ENCODE peak calls at places on chromosomes 12 and 14, in seven cellular contexts. M is hepatocyte, P is PC-3, N is MM.1S, J is OCI-LY7, D is GM23248, G is HCT116. Z is an unnamed sample.
A peak's percentile ranks its signal among the peaks of the same experiment; 100 is the strongest.

GRCh38 chr14:94748667-94749347 is 21.1 kb downstream of the GSC start:
- DNase-seq in N (peak; percentile 45), D (no peak), P (peak; percentile 42), J (peak; percentile 46), G (peak; percentile 59), M (peak; percentile 50), Z (peak; percentile 80)

GRCh38 chr14:92503756-92504491 is 9.7 kb upstream of the RIN3 start:
- DNase-seq in G (peak; percentile 88), P (peak; percentile 95), J (no peak), N (no peak), M (peak; percentile 62), D (peak; percentile 88), Z (no peak)

GRCh38 chr12:132546647-132547046 is 56.7 kb downstream of the FBRSL1 start:
- DNase-seq in G (no peak), D (no peak), J (no peak), P (no peak), N (no peak), M (no peak), Z (no peak)

GRCh38 chr14:22821193-22822016 is 6.2 kb upstream of the SLC7A7 start:
- DNase-seq in D (peak; percentile 20), G (no peak), J (no peak), N (no peak), P (no peak), M (peak; percentile 66), Z (peak; percentile 46)

GRCh38 chr14:105979446-105979845 is 453.1 kb downstream of the TMEM121 start:
- DNase-seq in N (no peak), P (no peak), J (no peak), G (no peak), D (no peak), M (no peak), Z (no peak)

GRCh38 chr12:12562016-12562483 is 613 bp downstream of the DUSP16 start:
- DNase-seq in D (peak; percentile 69), M (peak; percentile 69), J (peak; percentile 46), P (peak; percentile 4), G (no peak), N (peak; percentile 30), Z (peak; percentile 62)

GRCh38 chr14:100692859-100693558 is 33.7 kb upstream of the DLK1 start:
- DNase-seq in N (no peak), D (peak; percentile 95), P (peak; percentile 98), J (no peak), G (peak; percentile 91), M (peak; percentile 62), Z (no peak)

GRCh38 chr14:22375321-22375930 is 213.6 kb downstream of the DAD1 start:
- DNase-seq in P (peak; percentile 87), M (peak; percentile 71), N (peak; percentile 55), J (peak; percentile 81), G (peak; percentile 53), D (peak; percentile 68), Z (peak; percentile 77)

GRCh38 chr14:56002316-56002715 is 115.9 kb upstream of the PELI2 start:
- DNase-seq in P (peak; percentile 51), D (peak; percentile 75), N (no peak), M (peak; percentile 14), J (no peak), G (no peak), Z (no peak)

GRCh38 chr12:2876431-2877046 is 435 bp downstream of the FOXM1 start:
- DNase-seq in D (peak; percentile 57), M (no peak), J (peak; percentile 54), N (peak; percentile 14), G (no peak), P (peak; percentile 20), Z (peak; percentile 52)

GRCh38 chr12:60021235-60021634 is 425.4 kb downstream of the SLC16A7 start:
- DNase-seq in G (no peak), J (no peak), M (no peak), N (no peak), P (no peak), D (no peak), Z (peak; percentile 11)

GRCh38 chr12:95942532-95943230 is at the start of gene CCDC38:
- DNase-seq in M (peak; percentile 85), P (peak; percentile 77), J (peak; percentile 91), D (peak; percentile 81), G (peak; percentile 73), N (peak; percentile 89), Z (peak; percentile 93)

GRCh38 chr12:17456486-17456885 is 633.5 kb downstream of the RERGL start:
- DNase-seq in G (no peak), P (peak; percentile 21), M (no peak), D (no peak), N (no peak), J (no peak), Z (no peak)

GRCh38 chr12:56431850-56432249 is 17.4 kb downstream of the TIMELESS start:
- DNase-seq in D (peak; percentile 18), G (no peak), P (no peak), M (no peak), N (no peak), J (no peak), Z (no peak)

GRCh38 chr12:6635375-6635855 is 344 bp downstream of the LPAR5 start:
- DNase-seq in J (peak; percentile 86), N (no peak), G (no peak), M (no peak), P (no peak), D (peak; percentile 22), Z (no peak)

GRCh38 chr12:57242691-57243454 is 8.1 kb downstream of the STAC3 start:
- DNase-seq in J (peak; percentile 97), D (peak; percentile 51), M (peak; percentile 82), N (peak; percentile 86), G (peak; percentile 56), P (peak; percentile 68), Z (peak; percentile 96)

GRCh38 chr14:32513571-32514009 is 184.5 kb downstream of the AKAP6 start:
- DNase-seq in P (peak; percentile 49), G (no peak), N (peak; percentile 7), M (no peak), D (peak; percentile 52), J (no peak), Z (no peak)

GRCh38 chr12:112183591-112184021 is 58.2 kb downstream of the TRAFD1 start:
- DNase-seq in P (no peak), N (no peak), J (no peak), G (no peak), D (no peak), M (no peak), Z (no peak)

GRCh38 chr12:43352001-43352400 is 200.0 kb downstream of the ADAMTS20 start:
- DNase-seq in D (no peak), J (no peak), N (no peak), P (no peak), G (no peak), M (no peak), Z (no peak)

GRCh38 chr12:119159844-119160243 is 18.9 kb upstream of the HSPB8 start:
- DNase-seq in P (no peak), D (no peak), G (no peak), M (no peak), N (no peak), J (no peak), Z (no peak)

GRCh38 chr12:111405856-111406473 is at the start of gene SH2B3:
- DNase-seq in M (no peak), D (peak; percentile 89), G (no peak), J (no peak), P (peak; percentile 75), N (no peak), Z (no peak)

GRCh38 chr14:89308232-89308959 is 108.6 kb downstream of the FOXN3 start:
- DNase-seq in M (no peak), N (no peak), G (no peak), J (peak; percentile 62), P (peak; percentile 25), D (peak; percentile 55), Z (no peak)
- H3K4me1 ChIP-seq in M (peaks cover 22% of the 10 kb centered on the region), N (peaks cover 17% of the 10 kb centered on the region), G (peaks cover 28% of the 10 kb centered on the region), J (peaks cover 75% of the 10 kb centered on the region), P (peaks cover 33% of the 10 kb centered on the region), D (peaks cover 35% of the 10 kb centered on the region), Z (peaks cover 74% of the 10 kb centered on the region)

GRCh38 chr12:120540445-120540844 is 6.3 kb downstream of the RNF10 start:
- DNase-seq in D (peak; percentile 46), G (no peak), P (no peak), N (peak; percentile 30), M (no peak), J (no peak), Z (no peak)
- TF ChIP-seq EZH2phosphoT487 in D (no peak), G (no peak), P (no peak), N (no peak), M (no peak), J (no peak), Z (no peak)

DNA sequence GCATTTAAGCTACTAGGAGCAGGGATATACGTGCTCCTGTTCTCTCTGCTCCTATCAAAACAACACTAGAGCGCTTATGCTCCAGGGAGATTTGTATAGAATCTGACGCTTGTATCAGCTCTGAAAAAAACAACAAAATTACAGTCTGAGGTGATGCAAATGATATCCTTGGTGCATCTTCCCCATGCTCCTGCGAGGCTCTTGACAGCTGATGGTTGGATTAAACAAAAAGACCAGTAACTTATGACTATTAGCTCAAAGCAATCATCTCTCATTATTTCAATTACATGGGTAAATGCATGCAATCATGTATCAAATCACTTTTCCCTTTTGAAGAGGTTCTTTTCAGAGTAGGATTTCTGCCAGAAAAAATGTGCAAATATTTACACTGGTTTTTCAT is 449.7 kb downstream of the FOXG1 start:
- DNase-seq in N (no peak), P (no peak), G (no peak), D (no peak), J (no peak), M (no peak), Z (no peak)
- H3K4me1 ChIP-seq in N (peaks cover 5% of the 10 kb centered on the region), P (peaks cover 30% of the 10 kb centered on the region), G (no peaks in the 10 kb centered on the region), D (peaks cover 2% of the 10 kb centered on the region), J (no peaks in the 10 kb centered on the region), M (no peaks in the 10 kb centered on the region), Z (no peaks in the 10 kb centered on the region)

GRCh38 chr12:108583971-108584370 is 13.9 kb downstream of the TMEM119 start:
- DNase-seq in P (no peak), G (no peak), J (no peak), M (no peak), N (no peak), D (no peak), Z (no peak)
- TF ChIP-seq EZH2phosphoT487 in P (no peak), G (no peak), J (no peak), M (no peak), N (no peak), D (no peak), Z (no peak)

GRCh38 chr12:24904871-24905270 is 44.0 kb downstream of the BCAT1 start:
- DNase-seq in N (no peak), M (no peak), D (no peak), J (no peak), G (no peak), P (no peak), Z (peak; percentile 52)

GRCh38 chr12:24907464-24907863 is 41.4 kb downstream of the BCAT1 start:
- DNase-seq in N (no peak), M (no peak), P (no peak), G (no peak), J (no peak), D (no peak), Z (no peak)

GRCh38 chr12:24903305-24904088 is 45.4 kb downstream of the BCAT1 start:
- DNase-seq in P (no peak), G (no peak), J (no peak), M (no peak), D (peak; percentile 53), N (no peak), Z (no peak)

GRCh38 chr12:24902521-24903304 is 46.2 kb downstream of the BCAT1 start:
- DNase-seq in J (no peak), D (peak; percentile 67), N (no peak), P (no peak), G (no peak), M (peak; percentile 28), Z (peak; percentile 79)

GRCh38 chr12:24905431-24905830 is 43.5 kb downstream of the BCAT1 start:
- DNase-seq in G (no peak), P (no peak), N (no peak), M (no peak), J (no peak), D (peak; percentile 72), Z (no peak)
- H3K4me1 ChIP-seq in G (peaks cover 9% of the 10 kb centered on the region), P (no peaks in the 10 kb centered on the region), N (no peaks in the 10 kb centered on the region), M (peaks cover 16% of the 10 kb centered on the region), J (peaks cover 5% of the 10 kb centered on the region), D (peaks cover 42% of the 10 kb centered on the region), Z (peaks cover 50% of the 10 kb centered on the region)